ENCODE peak calls at places on chromosomes 5 and 9, in six cellular contexts. K, S, G, Y, P and V are unnamed samples. For H3K4me1 and H3K9me3, the result is how much of the 10 kb centered on the place peaks cover.

GRCh38 chr9:96122756-96123155 is 179.2 kb downstream of the HSD17B3 start:
- DNase-seq in K (no peak), S (no peak), G (no peak), Y (peak), P (no peak), V (no peak)

GRCh38 chr9:77663754-77664153 is 15.6 kb upstream of the GNA14 start:
- DNase-seq in K (peak), S (peak), G (peak), Y (peak), P (peak), V (peak)

GRCh38 chr9:32251539-32251938 is 132.9 kb upstream of the ACO1 start:
- DNase-seq in K (peak), S (peak), G (peak), Y (peak), P (peak), V (peak)

GRCh38 chr5:21918451-21918850 is 934.7 kb downstream of the CDH12 start:
- DNase-seq in K (no peak), S (no peak), G (no peak), Y (no peak), P (no peak), V (no peak)

GRCh38 chr9:137411670-137412380 is 11.1 kb downstream of the EXD3 start:
- DNase-seq in K (no peak), S (no peak), G (peak), Y (peak), P (peak), V (peak)

GRCh38 chr5:130965342-130965741 is 199.7 kb downstream of the HINT1 start:
- DNase-seq in K (no peak), S (no peak), G (no peak), Y (no peak), P (no peak), V (no peak)

GRCh38 chr9:71816782-71817549 is 48.7 kb upstream of the CEMIP2 start:
- DNase-seq in K (no peak), S (no peak), G (no peak), Y (no peak), P (no peak), V (peak)

GRCh38 chr9:133864011-133864410 is 125.9 kb upstream of the SARDH start:
- DNase-seq in K (no peak), S (no peak), G (no peak), Y (no peak), P (no peak), V (peak)

GRCh38 chr5:59187772-59188347 is 605.0 kb downstream of the RAB3C start:
- DNase-seq in K (no peak), S (no peak), G (no peak), Y (peak), P (no peak), V (no peak)

GRCh38 chr9:38107405-38107804 is 38.4 kb upstream of the SHB start:
- DNase-seq in K (no peak), S (no peak), G (no peak), Y (no peak), P (no peak), V (no peak)

GRCh38 chr9:137251194-137251461 is at the start of gene STPG3:
- DNase-seq in K (no peak), S (no peak), G (peak), Y (no peak), P (no peak), V (no peak)

GRCh38 chr5:154110781-154111180 is 72.0 kb downstream of the MFAP3 start:
- DNase-seq in K (no peak), S (no peak), G (peak), Y (no peak), P (no peak), V (no peak)

GRCh38 chr5:60633336-60633735 is 66.6 kb downstream of the DEPDC1B start:
- DNase-seq in K (peak), S (no peak), G (peak), Y (peak), P (no peak), V (no peak)

GRCh38 chr9:68546596-68547390 is 6.1 kb upstream of the TMEM252 start:
- DNase-seq in K (no peak), S (no peak), G (no peak), Y (no peak), P (no peak), V (peak)

GRCh38 chr9:115226152-115226551 is 108.2 kb upstream of the TNC start:
- DNase-seq in K (no peak), S (no peak), G (no peak), Y (no peak), P (no peak), V (no peak)

GRCh38 chr9:32723801-32724200 is 59.5 kb upstream of the TMEM215 start:
- DNase-seq in K (no peak), S (no peak), G (no peak), Y (peak), P (no peak), V (peak)

GRCh38 chr9:33184947-33185346 is 17.8 kb upstream of the B4GALT1 start:
- DNase-seq in K (no peak), S (peak), G (no peak), Y (no peak), P (no peak), V (no peak)

GRCh38 chr5:112594060-112594850 is 143.4 kb upstream of the APC start:
- DNase-seq in K (peak), S (no peak), G (no peak), Y (peak), P (no peak), V (no peak)

GRCh38 chr5:118592234-118592633 is 396.1 kb downstream of the DTWD2 start:
- DNase-seq in K (no peak), S (no peak), G (no peak), Y (no peak), P (no peak), V (no peak)

GRCh38 chr5:176578391-176578808 is 29.3 kb downstream of the CDHR2 start:
- DNase-seq in K (peak), S (peak), G (peak), Y (peak), P (no peak), V (peak)

GRCh38 chr5:140112685-140113179 is 1.2 kb upstream of the PURA start:
- DNase-seq in K (no peak), S (peak), G (peak), Y (peak), P (peak), V (no peak)

GRCh38 chr5:168714046-168714445 is 134.9 kb upstream of the PANK3 start:
- DNase-seq in K (no peak), S (no peak), G (no peak), Y (peak), P (no peak), V (no peak)

GRCh38 chr9:83242066-83242465 is 179.1 kb upstream of the RASEF start:
- DNase-seq in K (no peak), S (no peak), G (no peak), Y (no peak), P (no peak), V (peak)

GRCh38 chr5:54091416-54092130 is 218.8 kb downstream of the ARL15 start:
- DNase-seq in K (no peak), S (no peak), G (no peak), Y (peak), P (peak), V (no peak)

GRCh38 chr5:137035480-137035878 is 463.6 kb downstream of the SPOCK1 start:
- DNase-seq in K (no peak), S (no peak), G (no peak), Y (no peak), P (no peak), V (no peak)

GRCh38 chr9:75027187-75028107 is 646 bp downstream of the CARNMT1 start:
- DNase-seq in K (peak), S (peak), G (peak), Y (peak), P (peak), V (peak)

GRCh38 chr5:150147580-150148407 is 7.9 kb downstream of the PDGFRB start:
- DNase-seq in K (no peak), S (no peak), G (no peak), Y (no peak), P (no peak), V (no peak)

GRCh38 chr5:95912029-95912428 is 49.6 kb downstream of the ELL2 start:
- DNase-seq in K (no peak), S (no peak), G (no peak), Y (no peak), P (no peak), V (no peak)

GRCh38 chr9:108860354-108860753 is 1.7 kb upstream of the ACTL7A start:
- DNase-seq in K (no peak), S (no peak), G (no peak), Y (no peak), P (no peak), V (no peak)

GRCh38 chr5:53430618-53431252 is 49.7 kb upstream of the FST start:
- DNase-seq in K (peak), S (no peak), G (no peak), Y (peak), P (no peak), V (peak)

GRCh38 chr5:142143878-142144277 is 35.3 kb downstream of the NDFIP1 start:
- DNase-seq in K (peak), S (no peak), G (no peak), Y (no peak), P (no peak), V (no peak)

GRCh38 chr5:159897786-159898393 is 18.4 kb upstream of the ADRA1B start:
- DNase-seq in K (no peak), S (no peak), G (no peak), Y (no peak), P (peak), V (no peak)

GRCh38 chr9:22919423-22919822 is 472.8 kb downstream of the DMRTA1 start:
- DNase-seq in K (no peak), S (no peak), G (no peak), Y (no peak), P (no peak), V (no peak)

GRCh38 chr9:95580812-95581761 is 64.3 kb upstream of the PTCH1 start:
- DNase-seq in K (peak), S (peak), G (peak), Y (no peak), P (no peak), V (no peak)

GRCh38 chr5:90861843-90862586 is 303.4 kb downstream of the ADGRV1 start:
- DNase-seq in K (no peak), S (no peak), G (no peak), Y (no peak), P (no peak), V (no peak)

GRCh38 chr9:38249587-38250210 is 142.8 kb upstream of the ALDH1B1 start:
- DNase-seq in K (peak), S (no peak), G (no peak), Y (no peak), P (no peak), V (no peak)

GRCh38 chr5:169429044-169429443 is 128.1 kb upstream of the SLIT3 start:
- DNase-seq in K (no peak), S (no peak), G (peak), Y (peak), P (no peak), V (no peak)

GRCh38 chr9:75488714-75489100 is 400.4 kb downstream of the OSTF1 start:
- DNase-seq in K (no peak), S (no peak), G (no peak), Y (no peak), P (no peak), V (no peak)

GRCh38 chr9:89438194-89438593 is 59.7 kb downstream of the SEMA4D start:
- DNase-seq in K (no peak), S (no peak), G (no peak), Y (no peak), P (no peak), V (no peak)
- H3K4me1 ChIP-seq in K (under half), S (under half), G (under half), Y (under half), P (under half), V (under half)

DNA sequence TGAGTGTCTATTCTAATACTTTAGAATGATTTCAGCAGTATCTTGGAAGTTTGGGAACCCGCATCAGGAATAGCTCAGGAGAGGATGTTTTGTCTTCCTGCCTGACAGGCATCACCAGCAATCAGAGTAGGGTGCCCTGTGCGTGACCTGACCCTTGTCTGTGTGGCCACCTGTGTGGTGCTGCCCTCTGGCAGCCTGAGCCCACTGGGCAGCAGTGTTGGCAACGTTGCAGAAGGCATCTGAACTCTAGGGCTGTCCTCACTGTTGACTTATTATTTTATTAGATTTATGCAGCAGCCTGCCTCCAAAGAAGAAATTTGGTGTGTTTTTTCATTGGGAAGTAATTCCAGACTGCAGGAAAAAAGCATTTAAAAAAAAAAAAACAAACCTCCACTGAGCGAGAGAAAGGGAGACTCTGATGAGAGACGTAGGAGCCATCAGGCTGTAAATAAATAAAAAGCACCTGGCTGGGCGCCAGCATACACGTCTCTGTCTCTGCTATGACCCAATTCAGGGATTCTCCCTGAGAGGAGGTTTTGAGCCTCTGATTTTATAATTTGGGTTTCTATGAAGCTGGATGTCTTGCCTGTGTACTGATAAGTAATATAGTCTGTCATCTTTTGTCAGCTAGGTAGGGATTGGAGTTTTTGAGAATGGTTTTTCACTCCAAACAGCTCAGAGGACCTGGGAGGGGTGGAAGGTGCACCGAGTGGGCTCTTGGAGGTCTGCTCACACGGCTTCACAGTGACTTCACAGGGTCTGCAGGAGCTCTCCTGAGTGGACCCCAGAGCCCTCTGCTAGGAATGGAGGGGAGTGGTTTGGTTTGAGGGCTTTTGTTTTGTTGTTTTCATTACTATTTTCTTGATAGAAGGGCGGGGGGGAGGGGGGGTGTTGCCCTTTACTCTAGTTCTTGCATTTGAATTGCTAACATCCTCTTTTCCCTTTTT is 48.9 kb downstream of the FAM78A start:
- DNase-seq in K (peak), S (no peak), G (peak), Y (no peak), P (no peak), V (no peak)
- H3K4me3 ChIP-seq in K (no peak), S (no peak), G (no peak), Y (no peak), P (peak), V (no peak)

GRCh38 chr5:127051591-127051990 is 21.2 kb upstream of the MARCHF3 start:
- DNase-seq in K (no peak), S (no peak), G (no peak), Y (no peak), P (no peak), V (no peak)
- H3K9me3 ChIP-seq in K (under half), S (under half), G (under half), Y (under half), P (under half), V (under half)

DNA sequence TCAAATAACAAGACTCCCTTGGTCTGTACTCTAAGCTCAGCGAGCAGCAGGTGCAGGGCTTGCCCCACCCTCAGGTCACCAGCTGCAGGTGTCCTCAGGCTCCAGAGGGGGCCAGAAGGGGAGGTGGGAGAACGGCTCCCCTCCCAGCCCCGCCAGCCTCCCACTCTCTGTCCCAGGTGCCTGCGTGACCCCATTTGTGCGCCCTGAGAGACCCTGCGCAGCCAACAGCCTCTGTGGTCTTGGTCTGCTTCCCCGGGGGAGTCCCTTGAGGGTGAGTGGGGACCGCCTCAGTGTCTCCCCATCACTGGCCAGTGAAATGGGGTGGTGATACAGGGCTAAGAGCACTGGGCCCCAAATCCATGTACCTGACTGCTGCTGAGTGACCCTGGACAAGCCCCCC is 62.3 kb upstream of the STXBP1 start:
- DNase-seq in K (no peak), S (no peak), G (peak), Y (no peak), P (no peak), V (no peak)
- H3K4me1 ChIP-seq in K (under half), S (under half), G (under half), Y (under half), P (under half), V (under half)